ENCODE peak calls at places on chromosome 16, in five cellular contexts. D, H, K, O and I are unnamed samples.

GRCh38 chr16:67847064-67847861 is at the start of gene CENPT:
- DNase-seq in D (no peak), H (peak), K (peak), O (no peak), I (peak)

GRCh38 chr16:5693426-5693825 is 595.8 kb upstream of the EEF2KMT start:
- DNase-seq in D (no peak), H (no peak), K (no peak), O (no peak), I (no peak)

GRCh38 chr16:49499018-49499785 is 125.6 kb downstream of the C16orf78 start:
- DNase-seq in D (no peak), H (no peak), K (no peak), O (no peak), I (no peak)

GRCh38 chr16:73000020-73000906 is 47.7 kb downstream of the ZFHX3 start:
- DNase-seq in D (no peak), H (no peak), K (no peak), O (no peak), I (peak)

GRCh38 chr16:61936522-61936921 is 99.7 kb downstream of the CDH8 start:
- DNase-seq in D (no peak), H (no peak), K (no peak), O (no peak), I (no peak)

GRCh38 chr16:4749700-4750257 is 15.4 kb downstream of the DNAAF8 start:
- DNase-seq in D (no peak), H (no peak), K (no peak), O (no peak), I (no peak)

GRCh38 chr16:47779201-47780016 is 318.3 kb downstream of the PHKB start:
- DNase-seq in D (no peak), H (peak), K (no peak), O (no peak), I (no peak)

GRCh38 chr16:10039220-10040096 is 142.8 kb downstream of the GRIN2A start:
- DNase-seq in D (no peak), H (no peak), K (no peak), O (peak), I (no peak)

GRCh38 chr16:56880685-56881084 is 15.7 kb downstream of the SLC12A3 start:
- DNase-seq in D (no peak), H (no peak), K (no peak), O (no peak), I (no peak)

GRCh38 chr16:73057369-73058210 is 9.7 kb upstream of the ZFHX3 start:
- DNase-seq in D (no peak), H (no peak), K (peak), O (no peak), I (no peak)

GRCh38 chr16:25018972-25019617 is 3.9 kb upstream of the ARHGAP17 start:
- DNase-seq in D (no peak), H (no peak), K (no peak), O (no peak), I (no peak)

GRCh38 chr16:51545951-51546350 is 394.9 kb upstream of the SALL1 start:
- DNase-seq in D (no peak), H (no peak), K (no peak), O (no peak), I (no peak)

GRCh38 chr16:48574766-48575165 is 35.2 kb downstream of the N4BP1 start:
- DNase-seq in D (no peak), H (no peak), K (no peak), O (no peak), I (no peak)

GRCh38 chr16:468072-468821 is 42.8 kb downstream of the RAB11FIP3 start:
- DNase-seq in D (no peak), H (no peak), K (no peak), O (no peak), I (no peak)

GRCh38 chr16:49000594-49000993 is 281.0 kb downstream of the CBLN1 start:
- DNase-seq in D (no peak), H (no peak), K (no peak), O (no peak), I (no peak)

GRCh38 chr16:81711609-81712329 is 67.3 kb upstream of the PLCG2 start:
- DNase-seq in D (no peak), H (no peak), K (no peak), O (no peak), I (no peak)

GRCh38 chr16:31453255-31454204 is 5.8 kb upstream of the ARMC5 start:
- DNase-seq in D (no peak), H (no peak), K (no peak), O (no peak), I (peak)

GRCh38 chr16:23905027-23905426 is 69.2 kb downstream of the PRKCB start:
- DNase-seq in D (no peak), H (no peak), K (no peak), O (peak), I (no peak)

GRCh38 chr16:59688006-59688405 is 953.9 kb upstream of the GOT2 start:
- DNase-seq in D (no peak), H (no peak), K (no peak), O (peak), I (no peak)

GRCh38 chr16:49754495-49755290 is 101.2 kb downstream of the ZNF423 start:
- DNase-seq in D (no peak), H (no peak), K (no peak), O (peak), I (no peak)

GRCh38 chr16:29808219-29808900 is 2.0 kb downstream of the MAZ start:
- DNase-seq in D (no peak), H (peak), K (no peak), O (no peak), I (no peak)

GRCh38 chr16:54355251-54355650 is 68.7 kb upstream of the IRX3 start:
- DNase-seq in D (no peak), H (no peak), K (no peak), O (no peak), I (no peak)

GRCh38 chr16:31113420-31114124 is 3.9 kb upstream of the KAT8 start:
- DNase-seq in D (no peak), H (no peak), K (no peak), O (no peak), I (peak)

GRCh38 chr16:89357055-89357454 is 133.3 kb downstream of the ANKRD11 start:
- DNase-seq in D (no peak), H (peak), K (no peak), O (no peak), I (peak)

GRCh38 chr16:29988346-29989075 is 6.9 kb downstream of the HIRIP3 start:
- DNase-seq in D (no peak), H (no peak), K (no peak), O (no peak), I (no peak)

GRCh38 chr16:54208262-54208661 is 78.3 kb downstream of the IRX3 start:
- DNase-seq in D (no peak), H (no peak), K (no peak), O (no peak), I (no peak)

GRCh38 chr16:87931504-87931903 is 4.8 kb downstream of the CA5A start:
- DNase-seq in D (no peak), H (no peak), K (no peak), O (no peak), I (no peak)

GRCh38 chr16:31076319-31076718 is 2.1 kb downstream of the ZNF646 start:
- DNase-seq in D (no peak), H (no peak), K (no peak), O (no peak), I (no peak)

GRCh38 chr16:77238593-77238992 is 39.4 kb downstream of the SYCE1L start:
- DNase-seq in D (no peak), H (no peak), K (no peak), O (no peak), I (no peak)

GRCh38 chr16:82082543-82083244 is 47.6 kb downstream of the HSD17B2 start:
- DNase-seq in D (no peak), H (no peak), K (no peak), O (no peak), I (peak)

GRCh38 chr16:57257455-57258070 is 12.5 kb downstream of the ARL2BP start:
- DNase-seq in D (no peak), H (no peak), K (no peak), O (no peak), I (no peak)

GRCh38 chr16:52383071-52383470 is 163.9 kb downstream of the TOX3 start:
- DNase-seq in D (no peak), H (no peak), K (no peak), O (no peak), I (no peak)

GRCh38 chr16:8644513-8645140 is 23.1 kb downstream of the METTL22 start:
- DNase-seq in D (no peak), H (no peak), K (no peak), O (no peak), I (no peak)

GRCh38 chr16:15899538-15900100 is 11.2 kb upstream of the CEP20 start:
- DNase-seq in D (no peak), H (no peak), K (peak), O (no peak), I (peak)

GRCh38 chr16:64872101-64872500 is 249.8 kb downstream of the CDH11 start:
- DNase-seq in D (no peak), H (no peak), K (no peak), O (no peak), I (no peak)

GRCh38 chr16:60642956-60643355 is 1393.3 kb downstream of the CDH8 start:
- DNase-seq in D (no peak), H (no peak), K (no peak), O (no peak), I (no peak)